ENCODE peak calls at places on chromosomes 4 and X, in ten cellular contexts. X, F, Q, V, L, S, I, A, W and C are unnamed samples.

GRCh38 chr4:159006202-159006601 is 96.7 kb upstream of the RAPGEF2 start:
- ATAC-seq in I (no peak), F (no peak), Q (no peak), L (peak; percentile 71), W (peak; percentile 65), X (no peak), A (no peak), V (no peak), S (no peak), C (peak; percentile 96)

GRCh38 chrX:12898073-12898472 is 8.3 kb upstream of the TLR8 start:
- ATAC-seq in W (no peak), L (peak; percentile 95), A (no peak), I (no peak), V (no peak), F (no peak), Q (no peak), S (no peak), X (no peak), C (no peak)

GRCh38 chrX:45172890-45173289 is 27.8 kb downstream of the DIPK2B start:
- ATAC-seq in X (no peak), Q (no peak), A (no peak), S (no peak), W (peak; percentile 66), V (no peak), F (no peak), I (no peak), L (peak; percentile 49), C (peak; percentile 84)

GRCh38 chrX:12747433-12747832 is 43.8 kb upstream of the PRPS2 start:
- ATAC-seq in I (no peak), Q (no peak), A (no peak), V (no peak), F (no peak), W (no peak), L (no peak), X (no peak), S (no peak), C (no peak)

GRCh38 chrX:130771648-130772312 is 131.2 kb downstream of the ENOX2 start:
- ATAC-seq in V (no peak), L (no peak), F (no peak), W (no peak), X (no peak), I (no peak), A (no peak), Q (no peak), S (no peak), C (no peak)

GRCh38 chr4:73684097-73684496 is 56.3 kb upstream of the CXCL8 start:
- ATAC-seq in X (no peak), F (no peak), V (no peak), Q (no peak), L (no peak), W (no peak), I (no peak), S (no peak), A (no peak), C (no peak)

GRCh38 chr4:84924439-84924838 is 42.1 kb downstream of the WDFY3 start:
- ATAC-seq in W (no peak), X (no peak), F (no peak), I (no peak), V (no peak), Q (no peak), L (no peak), A (no peak), S (no peak), C (peak; percentile 91)

GRCh38 chr4:31051151-31051550 is 331.0 kb downstream of the PCDH7 start:
- ATAC-seq in X (no peak), Q (no peak), A (no peak), S (no peak), V (no peak), F (no peak), W (no peak), I (no peak), L (no peak), C (no peak)

GRCh38 chr4:128635141-128635911 is 174.2 kb upstream of the JADE1 start:
- ATAC-seq in W (peak; percentile 70), X (no peak), L (no peak), S (peak; percentile 49), V (no peak), A (no peak), I (no peak), Q (peak; percentile 84), F (no peak), C (no peak)

GRCh38 chr4:7854211-7854610 is 85.5 kb downstream of the AFAP1 start:
- ATAC-seq in V (no peak), F (no peak), S (no peak), W (no peak), X (no peak), L (no peak), I (no peak), Q (no peak), A (no peak), C (no peak)

GRCh38 chr4:168521736-168522135 is 24.9 kb downstream of the PALLD start:
- ATAC-seq in I (no peak), S (no peak), Q (no peak), F (no peak), A (no peak), X (no peak), L (no peak), W (no peak), V (no peak), C (no peak)

GRCh38 chrX:154369453-154370299 is 4.8 kb downstream of the FLNA start:
- ATAC-seq in F (peak; percentile 21), S (peak; percentile 83), X (no peak), Q (peak; percentile 20), W (peak; percentile 57), I (peak; percentile 13), V (peak; percentile 13), A (peak; percentile 9), L (peak; percentile 6), C (peak; percentile 40)

GRCh38 chrX:111244238-111244750 is 26.0 kb downstream of the CAPN6 start:
- ATAC-seq in F (no peak), I (no peak), Q (no peak), X (no peak), V (no peak), L (no peak), W (no peak), A (no peak), S (no peak), C (peak; percentile 42)

GRCh38 chrX:115562492-115562872 is 1.5 kb downstream of the PLS3 start:
- ATAC-seq in L (no peak), S (peak; percentile 11), Q (no peak), A (no peak), I (no peak), X (no peak), F (no peak), V (no peak), W (peak; percentile 11), C (no peak)